ENCODE peak calls at places on chromosomes 1 and 21, in five cellular contexts. V is AG04449, U is neuronal stem cell, J is brain microvascular endothelial cell, I is cardiac fibroblast. X is an unnamed sample.

GRCh38 chr1:3745590-3746381 is 6.5 kb upstream of the CCDC27 start:
- DNase-seq in V (no peak), I (no peak), J (no peak), U (no peak), X (no peak)

GRCh38 chr1:230930986-230931385 is 47.7 kb downstream of the TTC13 start:
- DNase-seq in V (no peak), J (no peak), I (no peak), U (no peak), X (no peak)

GRCh38 chr1:55081188-55081904 is 42.0 kb downstream of the PCSK9 start:
- DNase-seq in I (peak), U (no peak), J (peak), V (peak), X (peak)

GRCh38 chr1:161119017-161119378 is 1.1 kb downstream of the NIT1 start:
- DNase-seq in I (peak), V (no peak), J (no peak), U (no peak), X (no peak)

GRCh38 chr1:198647055-198647454 is 8.2 kb downstream of the PTPRC start:
- DNase-seq in I (no peak), J (no peak), V (no peak), U (no peak), X (no peak)

GRCh38 chr1:116290085-116290670 is 82.9 kb upstream of the ATP1A1 start:
- DNase-seq in U (no peak), I (no peak), V (no peak), J (no peak), X (no peak)

GRCh38 chr1:209597496-209597895 is 14.0 kb downstream of the CAMK1G start:
- DNase-seq in I (no peak), J (no peak), U (no peak), V (no peak), X (no peak)

GRCh38 chr1:27912429-27912828 is 22.4 kb upstream of the SMPDL3B start:
- DNase-seq in U (no peak), V (no peak), J (no peak), I (no peak), X (no peak)

GRCh38 chr1:156146006-156146748 is 7.2 kb upstream of the SEMA4A start:
- DNase-seq in I (peak), J (peak), V (peak), U (peak), X (peak)

GRCh38 chr1:43229831-43230780 is 39.7 kb upstream of the TMEM125 start:
- DNase-seq in V (no peak), U (no peak), J (no peak), I (no peak), X (no peak)

GRCh38 chr1:38028105-38028591 is 15.6 kb downstream of the UTP11 start:
- DNase-seq in V (no peak), U (no peak), I (no peak), J (no peak), X (no peak)

GRCh38 chr1:246107516-246108277 is 399.4 kb downstream of the SMYD3 start:
- DNase-seq in J (no peak), I (peak), U (peak), V (no peak), X (peak)

GRCh38 chr1:162391790-162392563 is 10.4 kb downstream of the C1orf226 start:
- DNase-seq in V (no peak), I (peak), U (peak), J (peak), X (peak)

GRCh38 chr1:223654083-223654482 is 11.4 kb downstream of the CAPN8 start:
- DNase-seq in V (no peak), J (no peak), I (no peak), U (no peak), X (no peak)

GRCh38 chr1:116951175-116951935 is 41.6 kb downstream of the PTGFRN start:
- DNase-seq in V (no peak), I (peak), J (peak), U (no peak), X (peak)

GRCh38 chr21:33815153-33815707 is 100.4 kb downstream of the ATP5PO start:
- DNase-seq in U (no peak), I (no peak), V (no peak), J (no peak), X (no peak)

GRCh38 chr1:185850366-185850765 is 116.2 kb downstream of the HMCN1 start:
- DNase-seq in J (no peak), I (no peak), V (no peak), U (peak), X (no peak)

GRCh38 chr21:45267390-45267760 is 20.3 kb downstream of the POFUT2 start:
- DNase-seq in U (no peak), I (no peak), V (no peak), J (no peak), X (no peak)

GRCh38 chr1:212557739-212558664 is 50.6 kb upstream of the ATF3 start:
- DNase-seq in U (peak), I (peak), J (no peak), V (no peak), X (no peak)

GRCh38 chr1:242454262-242455051 is 70.0 kb downstream of the PLD5 start:
- DNase-seq in I (peak), U (peak), V (no peak), J (peak), X (peak)

GRCh38 chr1:116945421-116945820 is 35.7 kb downstream of the PTGFRN start:
- DNase-seq in J (no peak), V (no peak), U (no peak), I (no peak), X (no peak)

GRCh38 chr1:94795321-94795899 is 24.7 kb upstream of the SLC44A3 start:
- DNase-seq in I (no peak), J (peak), U (no peak), V (no peak), X (no peak)

DNA sequence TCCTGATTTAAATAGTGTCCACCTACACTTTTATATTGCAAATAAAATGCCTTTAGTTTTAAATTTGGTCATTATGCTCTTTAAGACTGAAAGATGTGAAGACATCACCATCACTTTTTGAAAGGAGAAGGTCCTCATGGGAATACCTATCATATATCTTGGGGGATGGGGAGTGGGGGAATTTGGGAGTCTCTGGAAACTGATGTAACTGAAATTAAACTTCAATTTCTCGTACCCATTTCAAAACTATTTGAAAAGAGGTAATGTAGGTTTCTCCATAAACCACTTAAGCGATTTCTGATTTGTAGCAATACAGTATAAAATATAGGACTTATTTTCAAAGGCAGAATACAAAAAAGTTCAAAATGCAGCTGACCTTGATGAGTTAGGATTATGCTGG is 924 bp downstream of the EXTL2 start:
- DNase-seq in U (no peak), V (no peak), I (no peak), J (no peak), X (no peak)
- H3K4me3 ChIP-seq in U (peak), V (peak), I (peak), J (peak), X (peak)

DNA sequence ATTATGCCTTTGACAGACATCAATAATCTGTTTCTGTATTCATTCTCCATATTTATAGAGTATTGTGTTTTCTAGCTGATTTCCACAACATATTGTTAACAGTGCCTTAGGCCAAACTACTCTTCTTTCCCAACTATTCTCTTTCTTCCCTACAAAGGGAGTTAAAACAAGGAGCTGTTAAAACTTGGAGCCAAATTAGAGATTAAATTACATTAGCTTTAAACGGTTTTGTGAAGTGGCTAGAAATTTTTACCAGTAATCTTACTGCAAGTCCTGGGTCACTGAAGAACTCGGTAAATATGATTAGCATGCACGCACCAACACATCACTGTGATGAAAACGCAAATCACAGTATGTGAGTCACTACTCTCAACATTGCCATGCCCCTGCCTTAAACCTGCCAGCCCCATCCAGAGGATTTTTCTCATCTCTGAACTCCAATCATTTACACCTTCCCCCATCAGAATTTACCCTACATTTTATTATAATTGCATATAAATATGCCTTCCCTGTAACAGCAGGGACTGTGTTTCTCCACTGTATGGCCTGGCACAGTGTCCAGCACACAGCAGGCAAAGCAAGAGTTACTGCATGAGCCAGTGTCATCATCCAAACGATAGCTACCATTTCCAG is 1.5 kb upstream of the PRDX6 start:
- DNase-seq in U (no peak), J (peak), I (peak), V (peak), X (no peak)
- H3K4me3 ChIP-seq in U (peak), J (peak), I (peak), V (peak), X (peak)

GRCh38 chr1:109393602-109394233 is 4.0 kb downstream of the SORT1 start:
- DNase-seq in U (no peak), J (no peak), V (no peak), I (no peak), X (no peak)
- H3K4me3 ChIP-seq in U (no peak), J (no peak), V (no peak), I (no peak), X (no peak)

GRCh38 chr1:235938714-235939487 is 72.2 kb upstream of the LYST start:
- DNase-seq in U (no peak), V (no peak), I (peak), J (no peak), X (no peak)
- H3K4me3 ChIP-seq in U (no peak), V (no peak), I (no peak), J (no peak), X (no peak)

GRCh38 chr1:66337249-66337648 is 196.7 kb upstream of the SGIP1 start:
- DNase-seq in J (no peak), V (no peak), U (no peak), I (no peak), X (no peak)
- H3K4me3 ChIP-seq in J (no peak), V (no peak), U (no peak), I (no peak), X (no peak)

DNA sequence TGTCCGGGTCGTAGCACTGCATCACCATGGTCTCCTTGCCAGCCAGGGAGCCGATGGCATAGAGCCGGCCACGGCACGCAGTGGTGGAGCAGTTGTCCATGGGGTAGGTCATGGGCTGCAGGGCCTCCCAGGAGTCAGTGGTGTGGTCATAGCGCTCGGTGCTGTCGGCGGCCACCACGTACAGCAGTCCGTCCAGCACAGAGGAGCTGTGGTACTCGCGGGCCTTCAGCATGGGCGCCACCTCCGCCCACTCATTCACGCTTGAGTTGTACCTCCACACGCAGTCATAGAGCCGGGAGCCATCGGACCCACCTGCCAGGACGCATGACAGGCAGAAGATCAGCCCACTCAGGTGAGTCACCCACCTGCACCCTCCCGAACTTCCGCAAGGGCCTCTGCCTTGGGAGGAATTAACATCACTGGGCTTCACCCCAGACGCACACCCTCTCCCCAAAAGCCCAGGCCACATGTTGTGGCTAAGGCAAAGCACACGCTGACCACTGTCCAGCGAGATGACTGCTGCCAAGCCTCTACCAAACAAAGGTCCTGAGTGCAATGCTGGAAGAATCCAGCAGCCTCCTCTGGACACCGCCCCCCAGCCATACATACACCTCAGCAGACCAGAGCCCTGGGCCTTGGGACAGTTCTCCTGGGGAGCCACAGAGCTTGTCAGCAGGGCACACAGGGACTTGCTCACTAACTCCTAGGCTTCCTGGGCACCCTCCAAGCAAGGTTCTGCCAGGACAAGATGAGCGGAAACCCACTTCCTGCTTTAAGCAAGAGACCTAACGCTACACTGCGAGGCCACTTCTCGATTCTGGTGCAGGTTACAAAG is 3.3 kb downstream of the KLHL21 start:
- DNase-seq in U (no peak), V (no peak), J (no peak), I (no peak), X (no peak)
- H3K4me3 ChIP-seq in U (no peak), V (peak), J (peak), I (peak), X (peak)